ENCODE peak calls at places on chromosomes 4 and X, in seven cellular contexts. Q is spleen, Y is progenitor cell of endocrine pancreas, L is transverse colon, Z is lower lobe of right lung, F is GM20000, H is AG10803. G is an unnamed sample.

GRCh38 chrX:111244238-111244750 is 26.0 kb downstream of the CAPN6 start:
- DNase-seq in Z (no peak), F (peak), H (peak), Q (no peak), Y (no peak), L (no peak), G (no peak)

GRCh38 chr4:40990202-40990898 is 224.0 kb downstream of the APBB2 start:
- DNase-seq in H (peak), Q (no peak), Y (no peak), F (no peak), L (no peak), Z (no peak), G (no peak)

GRCh38 chr4:136864580-136865185 is 667.6 kb downstream of the PCDH18 start:
- DNase-seq in Y (no peak), Z (no peak), L (peak), F (peak), H (peak), Q (no peak), G (no peak)

GRCh38 chrX:95762716-95763115 is 921.9 kb upstream of the DIAPH2 start:
- DNase-seq in Q (no peak), Y (no peak), L (no peak), Z (no peak), H (no peak), F (no peak), G (no peak)

GRCh38 chr4:184906480-184907097 is 80.8 kb upstream of the ACSL1 start:
- DNase-seq in L (no peak), Q (no peak), Y (no peak), H (no peak), Z (no peak), F (no peak), G (no peak)

GRCh38 chrX:25012433-25012735 is 3.4 kb downstream of the ARX start:
- DNase-seq in Z (no peak), Q (no peak), H (no peak), Y (no peak), L (no peak), F (no peak), G (no peak)

GRCh38 chrX:145817666-145818521 is at the start of gene SLITRK2:
- DNase-seq in L (no peak), Q (peak), Z (no peak), H (no peak), Y (peak), F (no peak), G (no peak)

GRCh38 chr4:67928547-67928946 is 34.7 kb downstream of the TMPRSS11A start:
- DNase-seq in L (no peak), Z (no peak), H (no peak), Q (no peak), F (no peak), Y (no peak), G (no peak)

GRCh38 chrX:48933757-48934156 is 14.9 kb upstream of the PIM2 start:
- DNase-seq in F (no peak), Q (no peak), L (no peak), H (no peak), Y (no peak), Z (no peak), G (no peak)

GRCh38 chr4:94947681-94948108 is 189.9 kb downstream of the BMPR1B start:
- DNase-seq in Q (no peak), Z (no peak), Y (no peak), H (no peak), F (no peak), L (no peak), G (no peak)

GRCh38 chr4:10457255-10457801 is at the start of gene ZNF518B:
- DNase-seq in Y (peak), Q (peak), Z (peak), H (peak), F (peak), L (peak), G (peak)

GRCh38 chr4:19776929-19777328 is 474.8 kb upstream of the SLIT2 start:
- DNase-seq in H (peak), F (no peak), Q (no peak), L (no peak), Y (no peak), Z (no peak), G (no peak)

GRCh38 chrX:125407314-125407713 is 87.6 kb downstream of the TEX13C start:
- DNase-seq in L (no peak), Q (no peak), Z (no peak), F (no peak), H (no peak), Y (no peak), G (no peak)

GRCh38 chr4:141541851-141542250 is 94.5 kb upstream of the IL15 start:
- DNase-seq in H (peak), Z (no peak), Y (no peak), F (no peak), Q (no peak), L (no peak), G (no peak)

GRCh38 chrX:105461013-105461412 is 240.5 kb upstream of the TEX13A start:
- DNase-seq in Y (no peak), Q (no peak), Z (no peak), H (no peak), F (no peak), L (no peak), G (no peak)

GRCh38 chrX:67568769-67569168 is 24.9 kb downstream of the AR start:
- DNase-seq in Q (no peak), Y (no peak), L (no peak), F (no peak), Z (no peak), H (no peak), G (no peak)

GRCh38 chr4:141220271-141220654 is 432 bp upstream of the ZNF330 start:
- DNase-seq in F (no peak), Z (no peak), Y (no peak), H (no peak), Q (no peak), L (no peak), G (no peak)

GRCh38 chr4:8731364-8731763 is 138.8 kb downstream of the CPZ start:
- DNase-seq in L (peak), Z (peak), Y (no peak), Q (peak), F (no peak), H (no peak), G (no peak)

GRCh38 chr4:40264995-40265909 is 68.4 kb downstream of the RHOH start:
- DNase-seq in H (no peak), Z (no peak), Y (no peak), L (peak), Q (peak), F (peak), G (no peak)

GRCh38 chr4:41174444-41174843 is 39.9 kb downstream of the APBB2 start:
- DNase-seq in Y (no peak), Z (no peak), L (no peak), Q (no peak), F (no peak), H (peak), G (no peak)

GRCh38 chr4:81852031-81852715 is 380.5 kb upstream of the RASGEF1B start:
- DNase-seq in L (no peak), Y (no peak), F (no peak), H (no peak), Q (no peak), Z (no peak), G (no peak)

GRCh38 chr4:146795721-146796120 is 149.9 kb downstream of the TTC29 start:
- DNase-seq in H (no peak), Z (no peak), F (no peak), Q (no peak), L (no peak), Y (no peak), G (no peak)

GRCh38 chrX:149365061-149365460 is 140.0 kb downstream of the IDS start:
- DNase-seq in H (peak), L (no peak), Q (no peak), Y (no peak), Z (no peak), F (no peak), G (no peak)

GRCh38 chr4:76251448-76252270 is at the start of gene FAM47E:
- DNase-seq in F (peak), Q (peak), L (peak), Z (peak), Y (peak), H (peak), G (peak)

GRCh38 chr4:106409901-106410889 is 41.6 kb upstream of the GIMD1 start:
- DNase-seq in L (no peak), F (no peak), Q (no peak), H (no peak), Y (no peak), Z (no peak), G (no peak)

DNA sequence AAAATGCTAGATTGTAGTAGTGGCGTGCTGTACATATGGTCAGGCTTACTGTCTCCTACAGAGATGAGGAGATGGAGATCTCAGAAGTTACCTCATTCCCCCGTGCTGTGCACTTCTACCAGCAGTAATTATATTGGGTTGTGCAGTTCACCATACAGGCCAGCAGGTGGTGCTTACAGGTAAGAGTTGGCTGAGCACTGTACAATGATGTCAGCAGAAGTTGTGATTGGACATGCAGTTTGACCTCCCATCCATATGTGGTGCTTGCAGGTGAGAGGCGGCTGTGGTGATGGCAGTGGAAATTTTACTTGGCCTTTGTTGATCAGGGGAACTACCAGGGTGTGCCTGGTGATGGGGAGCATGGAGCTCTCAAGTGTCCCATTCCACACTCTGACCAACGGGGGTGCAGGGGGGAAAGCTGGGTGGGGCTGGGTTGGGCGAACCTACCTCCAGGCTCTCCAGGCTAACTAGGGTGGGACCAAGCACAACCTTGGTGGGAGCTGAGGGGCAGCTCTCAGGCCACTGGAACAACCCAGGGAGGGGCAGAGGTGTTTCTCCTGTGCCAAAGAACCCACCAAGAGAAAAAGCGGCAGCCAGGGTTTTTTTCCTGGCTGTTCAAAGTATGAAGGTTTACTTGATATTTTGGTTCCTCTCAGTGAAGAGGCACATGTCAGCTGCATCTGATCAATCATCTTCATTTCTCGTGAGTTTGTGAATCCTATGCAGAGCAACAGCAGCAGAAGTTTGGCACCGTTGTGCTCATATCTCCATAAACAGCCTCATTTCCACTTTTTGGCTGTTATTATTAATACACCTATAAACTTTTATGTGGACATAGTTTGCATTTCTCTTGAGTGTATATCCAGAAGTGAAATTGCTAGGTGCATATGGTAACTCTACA is 73.8 kb upstream of the FREM3 start:
- DNase-seq in Y (peak), Z (peak), L (peak), F (peak), Q (no peak), H (peak), G (no peak)
- TF ChIP-seq CTCF in Y (peak), Z (peak), L (peak), F (peak), Q (peak), H (peak), G (peak)

GRCh38 chrX:117744958-117745357 is 371.7 kb downstream of the KLHL13 start:
- DNase-seq in L (no peak), H (no peak), F (no peak), Y (no peak), Z (no peak), Q (no peak), G (no peak)
- TF ChIP-seq CTCF in L (no peak), H (no peak), F (no peak), Y (no peak), Z (no peak), Q (no peak), G (no peak)

DNA sequence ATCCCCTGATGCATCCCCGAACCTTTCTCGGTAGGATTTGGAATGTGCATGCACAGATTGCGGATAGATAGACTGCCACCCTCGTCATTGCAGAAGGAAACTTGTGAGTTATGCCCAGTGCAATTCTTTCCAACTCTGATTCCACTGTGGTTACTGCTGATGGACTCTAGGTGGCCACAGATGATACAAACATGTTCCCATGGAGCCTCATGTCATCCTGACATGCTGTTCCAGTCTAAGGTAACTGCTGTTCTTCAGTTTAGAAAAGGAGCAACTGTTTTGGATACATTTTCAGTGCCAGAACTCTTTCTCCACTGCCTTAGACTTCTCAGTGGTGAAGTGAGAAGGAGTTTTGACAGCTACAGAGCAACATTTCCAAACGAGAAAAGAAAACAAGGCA is 9.0 kb upstream of the VCX3B start:
- DNase-seq in Z (no peak), H (no peak), Y (no peak), Q (no peak), F (no peak), L (no peak), G (no peak)
- TF ChIP-seq CTCF in Z (no peak), H (no peak), Y (no peak), Q (no peak), F (no peak), L (no peak), G (peak)

DNA sequence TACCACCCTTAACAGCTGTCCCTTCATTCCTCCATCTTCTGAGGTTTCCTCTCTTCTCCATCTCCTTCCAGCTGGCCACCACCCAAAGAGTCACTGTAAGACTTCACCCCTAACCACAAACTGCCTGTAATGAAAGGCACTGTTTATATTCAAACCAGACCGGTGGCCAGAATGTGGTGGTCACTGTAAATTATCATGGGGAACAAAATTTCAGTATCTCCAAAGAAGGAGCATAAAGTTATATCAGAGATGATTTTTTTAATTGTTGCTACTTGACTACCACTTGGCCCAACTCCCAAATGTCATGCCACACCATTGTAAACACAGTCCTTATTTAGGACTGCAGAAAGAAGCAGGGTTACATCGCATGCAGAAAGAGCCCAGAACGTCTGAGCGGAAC is 44.8 kb downstream of the SMARCA1 start:
- DNase-seq in H (peak), Y (no peak), Z (no peak), Q (no peak), F (no peak), L (no peak), G (no peak)
- TF ChIP-seq CTCF in H (no peak), Y (no peak), Z (no peak), Q (no peak), F (no peak), L (no peak), G (no peak)

GRCh38 chrX:64570204-64570603 is 175.0 kb upstream of the MTMR8 start:
- DNase-seq in Y (no peak), Q (no peak), F (no peak), H (no peak), Z (no peak), L (no peak), G (no peak)
- TF ChIP-seq CTCF in Y (peak), Q (no peak), F (no peak), H (no peak), Z (no peak), L (no peak), G (peak)

GRCh38 chr4:43776371-43776770 is 672.2 kb downstream of the KCTD8 start:
- DNase-seq in Y (no peak), Q (no peak), L (no peak), Z (no peak), F (peak), H (no peak), G (no peak)
- TF ChIP-seq CTCF in Y (peak), Q (no peak), L (no peak), Z (no peak), F (no peak), H (no peak), G (peak)

DNA sequence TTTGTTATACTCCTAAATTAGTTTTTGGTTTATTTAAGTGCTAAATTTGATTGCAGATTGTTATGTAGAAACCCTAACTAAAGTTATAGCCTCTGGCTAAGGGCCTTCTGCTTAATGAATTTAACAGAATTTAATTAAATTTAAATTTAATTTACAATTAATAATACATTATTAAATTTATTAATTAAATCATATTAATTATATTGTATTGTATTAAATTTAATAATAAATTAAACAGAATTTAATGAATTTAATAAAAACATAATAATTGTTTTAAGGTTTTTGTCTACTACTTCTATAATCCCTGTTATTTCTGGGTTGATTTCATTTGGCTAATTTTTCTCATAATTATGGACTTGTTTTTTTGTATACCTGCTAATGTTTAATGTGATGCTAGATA is 141.9 kb upstream of the TECRL start:
- DNase-seq in Z (no peak), F (no peak), H (no peak), L (no peak), Q (no peak), Y (no peak), G (no peak)
- TF ChIP-seq CTCF in Z (no peak), F (no peak), H (no peak), L (no peak), Q (no peak), Y (no peak), G (no peak)

G was measured in type B pancreatic cell.